ENCODE peak calls at places on chromosomes 1 and 21, in six cellular contexts. One of them, this sample, is unnamed.

GRCh38 chr1:24898152-24898908 is 31.7 kb downstream of the RUNX3 start:
- DNase-seq in H7: peak
- DNase-seq in upper lobe of right lung: peak
- DNase-seq in nephron progenitor cell: peak
- DNase-seq in GM23338: peak
- DNase-seq in astrocyte of the spinal cord: peak
- DNase-seq in this sample: peak

GRCh38 chr1:71240656-71241055 is 159.8 kb upstream of the ZRANB2 start:
- DNase-seq in H7: no peak
- DNase-seq in upper lobe of right lung: no peak
- DNase-seq in nephron progenitor cell: no peak
- DNase-seq in GM23338: no peak
- DNase-seq in astrocyte of the spinal cord: no peak
- DNase-seq in this sample: no peak

GRCh38 chr1:228152918-228153258 is 3.2 kb downstream of the GJC2 start:
- DNase-seq in H7: peak
- DNase-seq in upper lobe of right lung: peak
- DNase-seq in nephron progenitor cell: no peak
- DNase-seq in GM23338: no peak
- DNase-seq in astrocyte of the spinal cord: no peak
- DNase-seq in this sample: no peak

GRCh38 chr1:30386145-30386926 is 337.0 kb downstream of the MATN1 start:
- DNase-seq in H7: no peak
- DNase-seq in upper lobe of right lung: peak
- DNase-seq in nephron progenitor cell: no peak
- DNase-seq in GM23338: no peak
- DNase-seq in astrocyte of the spinal cord: no peak
- DNase-seq in this sample: no peak

GRCh38 chr21:37074546-37074945 is 1.5 kb downstream of the TTC3 start:
- DNase-seq in H7: no peak
- DNase-seq in upper lobe of right lung: no peak
- DNase-seq in nephron progenitor cell: no peak
- DNase-seq in GM23338: no peak
- DNase-seq in astrocyte of the spinal cord: no peak
- DNase-seq in this sample: no peak

GRCh38 chr1:165639821-165640623 is 9.0 kb downstream of the MGST3 start:
- DNase-seq in H7: no peak
- DNase-seq in upper lobe of right lung: no peak
- DNase-seq in nephron progenitor cell: no peak
- DNase-seq in GM23338: no peak
- DNase-seq in astrocyte of the spinal cord: no peak
- DNase-seq in this sample: peak

GRCh38 chr1:181028241-181029014 is 5.4 kb upstream of the MR1 start:
- DNase-seq in H7: no peak
- DNase-seq in upper lobe of right lung: no peak
- DNase-seq in nephron progenitor cell: no peak
- DNase-seq in GM23338: no peak
- DNase-seq in astrocyte of the spinal cord: peak
- DNase-seq in this sample: peak

GRCh38 chr1:228360533-228361313 is 45.9 kb downstream of the TRIM11 start:
- DNase-seq in H7: no peak
- DNase-seq in upper lobe of right lung: no peak
- DNase-seq in nephron progenitor cell: no peak
- DNase-seq in GM23338: no peak
- DNase-seq in astrocyte of the spinal cord: no peak
- DNase-seq in this sample: no peak

GRCh38 chr1:27132624-27133023 is 22.3 kb downstream of the SLC9A1 start:
- DNase-seq in H7: no peak
- DNase-seq in upper lobe of right lung: no peak
- DNase-seq in nephron progenitor cell: no peak
- DNase-seq in GM23338: no peak
- DNase-seq in astrocyte of the spinal cord: no peak
- DNase-seq in this sample: no peak

GRCh38 chr1:238443687-238444086 is 553.0 kb upstream of the ZP4 start:
- DNase-seq in H7: no peak
- DNase-seq in upper lobe of right lung: no peak
- DNase-seq in nephron progenitor cell: no peak
- DNase-seq in GM23338: no peak
- DNase-seq in astrocyte of the spinal cord: no peak
- DNase-seq in this sample: no peak

GRCh38 chr1:173733912-173734311 is 19.1 kb downstream of the KLHL20 start:
- DNase-seq in H7: no peak
- DNase-seq in upper lobe of right lung: no peak
- DNase-seq in nephron progenitor cell: no peak
- DNase-seq in GM23338: no peak
- DNase-seq in astrocyte of the spinal cord: no peak
- DNase-seq in this sample: no peak

GRCh38 chr1:46041974-46042373 is 90.5 kb downstream of the PIK3R3 start:
- DNase-seq in H7: no peak
- DNase-seq in upper lobe of right lung: no peak
- DNase-seq in nephron progenitor cell: no peak
- DNase-seq in GM23338: no peak
- DNase-seq in astrocyte of the spinal cord: peak
- DNase-seq in this sample: no peak

GRCh38 chr21:23695449-23695848 is 1911.8 kb downstream of the MRPL39 start:
- DNase-seq in H7: no peak
- DNase-seq in upper lobe of right lung: no peak
- DNase-seq in nephron progenitor cell: no peak
- DNase-seq in GM23338: no peak
- DNase-seq in astrocyte of the spinal cord: no peak
- DNase-seq in this sample: no peak

GRCh38 chr21:34129971-34130597 is 56.7 kb downstream of the MRPS6 start:
- DNase-seq in H7: no peak
- DNase-seq in upper lobe of right lung: no peak
- DNase-seq in nephron progenitor cell: no peak
- DNase-seq in GM23338: peak
- DNase-seq in astrocyte of the spinal cord: no peak
- DNase-seq in this sample: peak

GRCh38 chr1:9025474-9025873 is 749 bp downstream of the SLC2A7 start:
- DNase-seq in H7: no peak
- DNase-seq in upper lobe of right lung: no peak
- DNase-seq in nephron progenitor cell: no peak
- DNase-seq in GM23338: no peak
- DNase-seq in astrocyte of the spinal cord: no peak
- DNase-seq in this sample: no peak

GRCh38 chr21:46661211-46661625 is 25.7 kb downstream of the PRMT2 start:
- DNase-seq in H7: peak
- DNase-seq in upper lobe of right lung: peak
- DNase-seq in nephron progenitor cell: peak
- DNase-seq in GM23338: peak
- DNase-seq in astrocyte of the spinal cord: peak
- DNase-seq in this sample: peak

GRCh38 chr21:37365657-37366487 is 701 bp upstream of the DYRK1A start:
- DNase-seq in H7: peak
- DNase-seq in upper lobe of right lung: peak
- DNase-seq in nephron progenitor cell: peak
- DNase-seq in GM23338: peak
- DNase-seq in astrocyte of the spinal cord: peak
- DNase-seq in this sample: peak

GRCh38 chr1:173420330-173420806 is 56.8 kb upstream of the PRDX6 start:
- DNase-seq in H7: peak
- DNase-seq in upper lobe of right lung: peak
- DNase-seq in nephron progenitor cell: peak
- DNase-seq in GM23338: peak
- DNase-seq in astrocyte of the spinal cord: peak
- DNase-seq in this sample: peak

GRCh38 chr1:154403300-154403943 is 1.7 kb upstream of the IL6R start:
- DNase-seq in H7: no peak
- DNase-seq in upper lobe of right lung: peak
- DNase-seq in nephron progenitor cell: no peak
- DNase-seq in GM23338: no peak
- DNase-seq in astrocyte of the spinal cord: no peak
- DNase-seq in this sample: no peak

GRCh38 chr1:43300661-43301094 is at the start of gene TIE1:
- DNase-seq in H7: no peak
- DNase-seq in upper lobe of right lung: no peak
- DNase-seq in nephron progenitor cell: no peak
- DNase-seq in GM23338: no peak
- DNase-seq in astrocyte of the spinal cord: no peak
- DNase-seq in this sample: no peak

GRCh38 chr1:183734600-183735036 is 70.3 kb upstream of the RGL1 start:
- DNase-seq in H7: peak
- DNase-seq in upper lobe of right lung: no peak
- DNase-seq in nephron progenitor cell: no peak
- DNase-seq in GM23338: peak
- DNase-seq in astrocyte of the spinal cord: no peak
- DNase-seq in this sample: peak

GRCh38 chr1:181187596-181188126 is 99.2 kb downstream of the IER5 start:
- DNase-seq in H7: no peak
- DNase-seq in upper lobe of right lung: no peak
- DNase-seq in nephron progenitor cell: no peak
- DNase-seq in GM23338: no peak
- DNase-seq in astrocyte of the spinal cord: no peak
- DNase-seq in this sample: no peak

GRCh38 chr1:39387452-39387851 is 104.0 kb upstream of the BMP8A start:
- DNase-seq in H7: no peak
- DNase-seq in upper lobe of right lung: no peak
- DNase-seq in nephron progenitor cell: no peak
- DNase-seq in GM23338: no peak
- DNase-seq in astrocyte of the spinal cord: peak
- DNase-seq in this sample: peak

GRCh38 chr1:115430717-115431116 is 92.7 kb upstream of the NGF start:
- DNase-seq in H7: no peak
- DNase-seq in upper lobe of right lung: no peak
- DNase-seq in nephron progenitor cell: no peak
- DNase-seq in GM23338: no peak
- DNase-seq in astrocyte of the spinal cord: peak
- DNase-seq in this sample: peak

GRCh38 chr1:229133734-229134265 is 137.1 kb upstream of the RAB4A start:
- DNase-seq in H7: no peak
- DNase-seq in upper lobe of right lung: no peak
- DNase-seq in nephron progenitor cell: no peak
- DNase-seq in GM23338: no peak
- DNase-seq in astrocyte of the spinal cord: no peak
- DNase-seq in this sample: no peak

This sample was measured in HFFc6.